ENCODE peak calls at places on chromosomes 6 and 20, in four cellular contexts. U, K, Q and M are unnamed samples.
A peak's percentile ranks its signal among the peaks of the same experiment; 100 is the strongest.

GRCh38 chr6:45105170-45105820 is 222.8 kb upstream of the RUNX2 start:
- DNase-seq in K (no peak), Q (no peak), U (no peak), M (peak; percentile 17)

GRCh38 chr6:147936703-147937102 is 405.9 kb upstream of the SASH1 start:
- DNase-seq in K (no peak), Q (no peak), U (no peak), M (no peak)

GRCh38 chr6:57265755-57266221 is 43.7 kb upstream of the RAB23 start:
- DNase-seq in K (no peak), Q (no peak), U (no peak), M (peak; percentile 72)

GRCh38 chr6:63802606-63803206 is 167.1 kb downstream of the PHF3 start:
- DNase-seq in U (peak; percentile 29), Q (no peak), K (no peak), M (peak; percentile 53)

GRCh38 chr20:6519556-6519955 is 247.9 kb upstream of the BMP2 start:
- DNase-seq in U (no peak), K (no peak), Q (no peak), M (peak; percentile 91)

GRCh38 chr6:117317261-117317660 is 51.9 kb downstream of the VGLL2 start:
- DNase-seq in K (no peak), Q (peak; percentile 17), U (peak; percentile 22), M (peak; percentile 6)

GRCh38 chr6:56839533-56840183 is 115.2 kb upstream of the BEND6 start:
- DNase-seq in Q (no peak), U (no peak), K (no peak), M (no peak)

GRCh38 chr6:44002591-44003344 is 124.5 kb downstream of the MRPL14 start:
- DNase-seq in K (no peak), Q (no peak), U (peak; percentile 76), M (peak; percentile 54)

GRCh38 chr6:127302728-127303675 is 36.3 kb downstream of the RNF146 start:
- DNase-seq in K (no peak), Q (peak; percentile 24), U (peak; percentile 44), M (peak; percentile 48)

GRCh38 chr6:40328376-40328987 is 258.7 kb downstream of the LRFN2 start:
- DNase-seq in K (no peak), U (peak; percentile 10), Q (peak; percentile 47), M (no peak)

GRCh38 chr6:70152786-70153185 is 150.1 kb downstream of the COL9A1 start:
- DNase-seq in K (no peak), Q (no peak), U (no peak), M (no peak)

GRCh38 chr20:44038681-44039123 is 124.0 kb downstream of the TOX2 start:
- DNase-seq in K (no peak), Q (no peak), U (no peak), M (no peak)

GRCh38 chr20:13340088-13340487 is 119.0 kb downstream of the ISM1 start:
- DNase-seq in K (no peak), Q (no peak), U (peak; percentile 29), M (no peak)

GRCh38 chr6:111555041-111555440 is 50.6 kb downstream of the TRAF3IP2 start:
- DNase-seq in Q (no peak), K (no peak), U (no peak), M (peak; percentile 43)

GRCh38 chr20:10007158-10007557 is 27.6 kb upstream of the ANKEF1 start:
- DNase-seq in Q (no peak), U (no peak), K (no peak), M (no peak)

GRCh38 chr6:119186490-119186889 is 108.0 kb upstream of the FAM184A start:
- DNase-seq in U (no peak), K (no peak), Q (no peak), M (no peak)

DNA sequence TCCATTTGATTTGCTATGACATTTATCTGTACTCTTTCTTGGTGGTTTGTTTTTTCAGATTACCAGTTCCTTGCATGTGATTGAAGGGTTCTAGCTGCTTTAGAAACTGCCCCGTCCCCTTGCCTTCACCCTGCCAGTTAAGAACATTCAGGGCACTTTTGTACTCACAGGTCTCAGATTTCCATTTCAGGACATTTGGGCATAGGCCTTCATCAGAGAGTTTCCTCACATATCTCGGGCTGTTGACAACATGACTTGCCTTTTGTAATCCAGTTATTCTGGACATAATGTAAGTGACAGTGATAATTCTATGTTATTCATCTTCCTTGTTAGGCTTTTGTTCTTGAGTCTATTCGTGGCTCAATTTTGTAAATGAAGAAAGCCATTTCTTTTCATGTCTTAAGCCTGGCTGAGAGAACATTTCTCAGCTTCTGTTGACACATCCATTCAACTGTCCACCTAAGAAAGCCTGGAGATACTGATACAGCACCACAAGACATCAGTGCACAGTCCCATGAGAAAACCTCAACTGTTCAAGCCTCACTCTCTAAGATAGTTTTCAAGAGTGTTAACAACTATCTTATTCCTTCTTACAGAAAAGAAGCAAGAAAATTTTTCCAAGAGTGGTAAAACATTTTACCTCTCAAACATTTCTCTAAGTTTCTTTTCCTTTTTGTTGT is 209.3 kb upstream of the SGK1 start:
- DNase-seq in U (no peak), Q (no peak), K (no peak), M (no peak)
- TF ChIP-seq ELK1 in U (no peak), Q (no peak), K (no peak), M (no peak)

DNA sequence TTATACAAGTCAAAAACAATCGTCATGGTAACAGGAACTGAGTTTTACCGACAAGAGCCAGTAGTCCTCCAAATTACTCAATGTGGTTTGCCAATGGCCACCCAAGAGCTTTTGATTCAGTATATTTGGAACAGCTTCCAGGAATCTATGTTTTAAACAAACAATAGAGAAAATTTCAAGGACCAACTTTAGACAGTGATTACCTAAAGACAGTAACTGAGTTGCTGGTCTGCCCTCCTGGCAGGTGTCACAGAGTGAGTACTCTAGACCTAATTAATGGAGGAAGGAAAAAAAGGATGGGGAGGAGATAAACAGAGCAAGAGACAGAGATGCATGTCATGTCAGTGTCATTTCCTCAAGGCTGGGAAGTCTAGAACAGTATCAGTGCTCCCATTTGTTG is 361.3 kb upstream of the BTBD3 start:
- DNase-seq in K (no peak), Q (no peak), U (no peak), M (no peak)
- TF ChIP-seq ELK1 in K (no peak), Q (no peak), U (no peak), M (no peak)

DNA sequence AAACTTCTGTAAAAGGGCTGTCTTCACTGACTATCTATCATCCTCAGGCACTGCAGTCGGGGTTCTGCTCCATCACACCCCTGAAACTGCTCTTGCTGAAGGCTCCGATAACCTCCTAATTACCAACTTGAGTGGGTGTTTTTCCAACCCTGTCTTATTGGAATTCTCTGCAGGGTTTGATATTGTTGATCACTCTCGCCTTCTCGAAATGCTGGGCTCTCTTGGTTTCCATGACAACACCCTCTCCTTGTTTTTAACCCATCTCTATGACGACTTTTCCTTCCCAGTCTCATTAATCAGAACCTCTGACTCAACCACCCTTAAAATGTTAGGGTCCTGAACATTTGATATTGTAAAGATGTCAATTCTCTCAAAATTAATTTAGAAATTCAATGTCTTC is 39.4 kb upstream of the NNAT start:
- DNase-seq in Q (no peak), K (no peak), U (no peak), M (no peak)
- TF ChIP-seq ELK1 in Q (no peak), K (no peak), U (no peak), M (no peak)

GRCh38 chr20:51869002-51869401 is 66.7 kb upstream of the SALL4 start:
- DNase-seq in Q (no peak), K (no peak), U (no peak), M (no peak)

GRCh38 chr20:51876511-51876910 is 74.2 kb upstream of the SALL4 start:
- DNase-seq in Q (no peak), K (no peak), U (no peak), M (no peak)

GRCh38 chr20:51871943-51872342 is 69.6 kb upstream of the SALL4 start:
- DNase-seq in K (no peak), U (no peak), Q (no peak), M (no peak)
- TF ChIP-seq ELK1 in K (no peak), U (no peak), Q (no peak), M (no peak)

GRCh38 chr6:165056292-165056691 is 253.1 kb downstream of the C6orf118 start:
- DNase-seq in K (no peak), Q (no peak), U (no peak), M (no peak)
- TF ChIP-seq ELK1 in K (no peak), Q (no peak), U (no peak), M (no peak)

GRCh38 chr20:35280523-35280922 is 2.6 kb upstream of the MMP24OS start:
- DNase-seq in U (no peak), K (no peak), Q (no peak), M (no peak)

GRCh38 chr20:35277127-35277526 is 795 bp downstream of the MMP24OS start:
- DNase-seq in Q (no peak), K (no peak), U (no peak), M (no peak)

GRCh38 chr20:35277531-35278395 is at the start of gene MMP24OS:
- DNase-seq in K (peak; percentile 64), Q (peak; percentile 89), U (peak; percentile 89), M (peak; percentile 82)

GRCh38 chr20:35279533-35280174 is 1.7 kb upstream of the MMP24OS start:
- DNase-seq in U (no peak), Q (no peak), K (no peak), M (no peak)

GRCh38 chr20:35279040-35279439 is 1.1 kb upstream of the MMP24OS start:
- DNase-seq in K (no peak), U (no peak), Q (no peak), M (peak; percentile 27)
- TF ChIP-seq ELK1 in K (no peak), U (no peak), Q (no peak), M (no peak)

DNA sequence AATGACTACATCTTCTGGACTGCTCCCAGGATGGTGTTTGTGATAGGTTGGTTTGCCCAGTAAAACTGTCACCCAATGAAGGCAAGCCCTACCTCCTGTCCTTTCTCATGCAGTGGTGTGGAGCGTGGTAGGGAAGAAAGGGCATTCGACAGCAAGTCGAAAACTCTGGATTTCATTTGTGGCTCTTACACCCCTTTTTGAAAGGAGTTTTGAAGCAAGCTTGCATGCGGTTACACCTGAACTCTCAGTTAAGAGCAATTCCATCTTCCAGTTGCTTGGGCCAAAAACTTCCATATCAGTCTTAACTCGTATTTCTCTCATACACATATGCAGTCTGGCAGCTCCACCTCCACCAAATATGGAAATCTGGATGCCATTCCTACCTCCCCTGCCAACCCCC is 19.7 kb upstream of the SLC22A2 start:
- DNase-seq in Q (no peak), U (no peak), K (no peak), M (no peak)
- TF ChIP-seq ELK1 in Q (no peak), U (no peak), K (no peak), M (no peak)

GRCh38 chr6:106620931-106621672 is 8.2 kb downstream of the RTN4IP1 start:
- DNase-seq in Q (no peak), U (no peak), K (no peak), M (peak; percentile 42)
- TF ChIP-seq ELK1 in Q (no peak), U (no peak), K (no peak), M (no peak)

GRCh38 chr20:24721891-24722530 is 227.1 kb upstream of the CST7 start:
- DNase-seq in U (no peak), K (no peak), Q (no peak), M (no peak)

GRCh38 chr20:24722586-24722985 is 226.5 kb upstream of the CST7 start:
- DNase-seq in K (no peak), U (no peak), Q (no peak), M (no peak)

GRCh38 chr20:24720957-24721356 is 228.1 kb upstream of the CST7 start:
- DNase-seq in Q (no peak), U (no peak), K (no peak), M (no peak)

GRCh38 chr20:24718277-24718676 is 230.8 kb upstream of the CST7 start:
- DNase-seq in Q (no peak), U (no peak), K (no peak), M (no peak)

GRCh38 chr20:24718696-24719095 is 230.4 kb upstream of the CST7 start:
- DNase-seq in Q (no peak), U (no peak), K (no peak), M (no peak)
- TF ChIP-seq ELK1 in Q (no peak), U (no peak), K (no peak), M (no peak)